ENCODE peak calls at places on chromosome 1, in five cellular contexts. E is stimulated activated naive CD8-positive, alpha-beta T cell treated with anti-CD3 and anti-CD28 coated beads, Interleukin-15, amount 100 ng/mL, for 72 hours; O is left lung; P is erythroblast; H is stromal cell of bone marrow. N is an unnamed sample.

GRCh38 chr1:194378517-194378916 is 1192.1 kb upstream of the B3GALT2 start:
- DNase-seq in E (no peak), O (no peak), P (no peak), H (no peak), N (no peak)

GRCh38 chr1:149888160-149888998 is 11.0 kb upstream of the BOLA1 start:
- DNase-seq in E (peak), O (peak), P (peak), H (peak), N (peak)

GRCh38 chr1:110390096-110390495 is 730 bp downstream of the SLC16A4 start:
- DNase-seq in E (no peak), O (no peak), P (no peak), H (peak), N (no peak)

GRCh38 chr1:202164271-202165037 is 4.1 kb upstream of the PTPN7 start:
- DNase-seq in E (peak), O (no peak), P (peak), H (no peak), N (no peak)

GRCh38 chr1:201115390-201115937 is 3.2 kb upstream of the CACNA1S start:
- DNase-seq in E (no peak), O (no peak), P (no peak), H (no peak), N (no peak)

GRCh38 chr1:156897078-156897825 is 3.7 kb downstream of the PEAR1 start:
- DNase-seq in E (no peak), O (peak), P (no peak), H (peak), N (no peak)

GRCh38 chr1:189237008-189237407 is 1240.7 kb downstream of the BRINP3 start:
- DNase-seq in E (no peak), O (peak), P (no peak), H (no peak), N (no peak)

GRCh38 chr1:232851532-232851931 is 46.3 kb downstream of the MAP10 start:
- DNase-seq in E (no peak), O (no peak), P (no peak), H (no peak), N (no peak)